ENCODE peak calls at places on chromosomes 12 and 14, in ten cellular contexts. W is RKO; P is fibroblast of the aortic adventitia; C is NCI-H1092 treated with DMSO at 0.1 percent for 48 hours; B is central memory CD4-positive, alpha-beta T cell; S is head of caudate nucleus; E is non-pigmented ciliary epithelial cell; Z is cardiac fibroblast; M is A549; K is mesothelial cell of epicardium. T is an unnamed sample.

GRCh38 chr14:68257969-68258368 is 438.4 kb downstream of the RAD51B start:
- DNase-seq in W (no peak), P (no peak), C (no peak), B (no peak), S (no peak), E (no peak), Z (no peak), M (no peak), K (no peak), T (no peak)

GRCh38 chr12:64057706-64058105 is 164.4 kb downstream of the KICS2 start:
- DNase-seq in W (no peak), P (no peak), C (no peak), B (no peak), S (no peak), E (no peak), Z (no peak), M (no peak), K (no peak), T (no peak)

GRCh38 chr12:53495903-53496751 is 3.1 kb downstream of the MAP3K12 start:
- DNase-seq in W (no peak), P (peak), C (no peak), B (no peak), S (no peak), E (no peak), Z (peak), M (peak), K (no peak), T (peak)

GRCh38 chr12:79662046-79662811 is 28.5 kb downstream of the PAWR start:
- DNase-seq in W (no peak), P (no peak), C (no peak), B (no peak), S (no peak), E (peak), Z (no peak), M (no peak), K (no peak), T (no peak)

GRCh38 chr12:22653790-22654189 is 28.8 kb downstream of the ETNK1 start:
- DNase-seq in W (no peak), P (no peak), C (no peak), B (no peak), S (no peak), E (no peak), Z (peak), M (no peak), K (no peak), T (no peak)

GRCh38 chr14:91889477-91890211 is 22.3 kb upstream of the TC2N start:
- DNase-seq in W (no peak), P (no peak), C (no peak), B (no peak), S (peak), E (no peak), Z (no peak), M (no peak), K (no peak), T (no peak)

GRCh38 chr12:5262450-5262849 is 169.5 kb upstream of the NTF3 start:
- DNase-seq in W (no peak), P (no peak), C (no peak), B (no peak), S (no peak), E (no peak), Z (no peak), M (no peak), K (no peak), T (peak)

GRCh38 chr12:16622315-16622714 is 16.4 kb upstream of the LMO3 start:
- DNase-seq in W (no peak), P (no peak), C (no peak), B (no peak), S (no peak), E (no peak), Z (no peak), M (no peak), K (no peak), T (no peak)

GRCh38 chr14:94671870-94672444 is 59.8 kb downstream of the SERPINA3 start:
- DNase-seq in W (peak), P (no peak), C (no peak), B (no peak), S (no peak), E (no peak), Z (peak), M (no peak), K (no peak), T (no peak)

GRCh38 chr14:88791629-88792571 is 853 bp downstream of the EML5 start:
- DNase-seq in W (peak), P (no peak), C (peak), B (no peak), S (peak), E (no peak), Z (no peak), M (peak), K (no peak), T (no peak)

GRCh38 chr14:100709252-100709955 is 17.3 kb upstream of the DLK1 start:
- DNase-seq in W (no peak), P (peak), C (no peak), B (no peak), S (peak), E (no peak), Z (no peak), M (peak), K (peak), T (peak)

GRCh38 chr14:99534863-99535262 is 53.7 kb downstream of the CCNK start:
- DNase-seq in W (no peak), P (no peak), C (no peak), B (no peak), S (no peak), E (no peak), Z (no peak), M (no peak), K (no peak), T (no peak)

GRCh38 chr14:77103954-77104353 is 5.9 kb downstream of the CIPC start:
- DNase-seq in W (no peak), P (no peak), C (peak), B (no peak), S (peak), E (no peak), Z (no peak), M (no peak), K (no peak), T (no peak)

GRCh38 chr12:95202691-95203476 is 14.4 kb downstream of the FGD6 start:
- DNase-seq in W (no peak), P (peak), C (no peak), B (no peak), S (no peak), E (no peak), Z (peak), M (no peak), K (no peak), T (no peak)

GRCh38 chr12:48810817-48811453 is 7.4 kb upstream of the CACNB3 start:
- DNase-seq in W (no peak), P (peak), C (no peak), B (no peak), S (no peak), E (peak), Z (peak), M (no peak), K (no peak), T (peak)

GRCh38 chr14:21525571-21525970 is 575 bp downstream of the SALL2 start:
- DNase-seq in W (no peak), P (no peak), C (peak), B (no peak), S (peak), E (no peak), Z (no peak), M (no peak), K (no peak), T (no peak)

GRCh38 chr14:104393898-104394605 is 185.5 kb upstream of the C14orf180 start:
- DNase-seq in W (no peak), P (no peak), C (no peak), B (peak), S (no peak), E (no peak), Z (no peak), M (no peak), K (no peak), T (peak)

GRCh38 chr12:54265364-54265812 is 14.5 kb downstream of the CBX5 start:
- DNase-seq in W (no peak), P (no peak), C (no peak), B (no peak), S (no peak), E (no peak), Z (no peak), M (no peak), K (no peak), T (peak)

GRCh38 chr12:50246873-50247612 is 36.3 kb downstream of the LIMA1 start:
- DNase-seq in W (peak), P (peak), C (no peak), B (no peak), S (no peak), E (peak), Z (peak), M (peak), K (no peak), T (peak)

GRCh38 chr12:45601888-45602287 is 127.6 kb upstream of the ARID2 start:
- DNase-seq in W (no peak), P (no peak), C (no peak), B (no peak), S (no peak), E (no peak), Z (no peak), M (no peak), K (no peak), T (no peak)

GRCh38 chr12:88993655-88994054 is 358.6 kb downstream of the DUSP6 start:
- DNase-seq in W (peak), P (peak), C (peak), B (no peak), S (no peak), E (no peak), Z (peak), M (peak), K (no peak), T (peak)

GRCh38 chr12:12684375-12685106 is 11.4 kb downstream of the GPR19 start:
- DNase-seq in W (peak), P (peak), C (peak), B (no peak), S (peak), E (no peak), Z (peak), M (no peak), K (no peak), T (peak)

GRCh38 chr12:103751171-103751570 is 89.9 kb downstream of the NT5DC3 start:
- DNase-seq in W (no peak), P (no peak), C (no peak), B (no peak), S (no peak), E (no peak), Z (no peak), M (peak), K (no peak), T (no peak)

GRCh38 chr12:24838531-24838950 is 110.4 kb downstream of the BCAT1 start:
- DNase-seq in W (no peak), P (peak), C (no peak), B (no peak), S (no peak), E (no peak), Z (peak), M (no peak), K (no peak), T (peak)

GRCh38 chr14:77812028-77812427 is 12.1 kb downstream of the ADCK1 start:
- DNase-seq in W (no peak), P (no peak), C (no peak), B (no peak), S (no peak), E (no peak), Z (no peak), M (no peak), K (no peak), T (no peak)

GRCh38 chr12:54725233-54725843 is 77.2 kb upstream of the DCD start:
- DNase-seq in W (peak), P (peak), C (peak), B (peak), S (no peak), E (no peak), Z (peak), M (peak), K (no peak), T (peak)

GRCh38 chr14:75427482-75428229 is at the start of gene JDP2:
- DNase-seq in W (peak), P (peak), C (peak), B (peak), S (peak), E (no peak), Z (peak), M (peak), K (peak), T (peak)

GRCh38 chr14:71776463-71777359 is 155.5 kb upstream of the RGS6 start:
- DNase-seq in W (peak), P (peak), C (no peak), B (no peak), S (no peak), E (no peak), Z (peak), M (no peak), K (no peak), T (no peak)

GRCh38 chr14:90911121-90911520 is 94.9 kb upstream of the TTC7B start:
- DNase-seq in W (no peak), P (no peak), C (no peak), B (no peak), S (no peak), E (no peak), Z (no peak), M (no peak), K (no peak), T (peak)

GRCh38 chr12:57549909-57550627 is at the start of gene KIF5A:
- DNase-seq in W (no peak), P (no peak), C (peak), B (peak), S (peak), E (no peak), Z (no peak), M (peak), K (no peak), T (no peak)

GRCh38 chr12:128259556-128260070 is 7.4 kb upstream of the TMEM132C start:
- DNase-seq in W (peak), P (no peak), C (peak), B (no peak), S (peak), E (no peak), Z (peak), M (no peak), K (peak), T (peak)

T was measured in fibroblast of villous mesenchyme.